ENCODE peak calls at places on chromosome 15, in eight cellular contexts. F is cerebellar cortex; K is mucosa of gallbladder; X is RCC 7860; O is lower lobe of right lung; Y is endothelial cell; U is activated T-cell treated with anti-CD3 and anti-CD28 coated beads, Interleukin-2, amount 50 U/mL, for 72 hours; R is fibroblast of the conjunctiva. C is an unnamed sample.

GRCh38 chr15:58393196-58393790 is 38.5 kb upstream of the LIPC start:
- DNase-seq in X (no peak), Y (no peak), R (no peak), O (no peak), F (no peak), U (no peak), K (no peak), C (no peak)

GRCh38 chr15:73081321-73081958 is 29.2 kb downstream of the NEO1 start:
- DNase-seq in U (peak), Y (no peak), K (peak), F (peak), O (no peak), X (peak), R (peak), C (peak)

GRCh38 chr15:93974804-93975481 is 256.4 kb upstream of the MCTP2 start:
- DNase-seq in X (no peak), O (no peak), F (peak), Y (peak), R (peak), K (no peak), U (no peak), C (peak)

GRCh38 chr15:56919708-56920637 is 1.5 kb downstream of the TCF12 start:
- DNase-seq in F (peak), O (peak), R (no peak), U (no peak), K (peak), Y (peak), X (peak), C (no peak)

GRCh38 chr15:81516461-81516860 is 142.4 kb upstream of the TMC3 start:
- DNase-seq in O (no peak), Y (no peak), F (no peak), U (no peak), X (no peak), K (no peak), R (no peak), C (no peak)

GRCh38 chr15:46652256-46652655 is 1017.4 kb downstream of the SQOR start:
- DNase-seq in K (no peak), X (no peak), R (no peak), O (no peak), F (no peak), U (no peak), Y (no peak), C (no peak)

GRCh38 chr15:40320409-40320808 is 3.1 kb upstream of the INAFM2 start:
- DNase-seq in U (no peak), X (no peak), R (no peak), O (no peak), K (no peak), F (peak), Y (no peak), C (no peak)

GRCh38 chr15:38012894-38013293 is 78.5 kb downstream of the TMCO5A start:
- DNase-seq in K (no peak), O (no peak), X (no peak), F (no peak), R (no peak), Y (no peak), U (no peak), C (no peak)

GRCh38 chr15:59294961-59295741 is 77.5 kb downstream of the MYO1E start:
- DNase-seq in R (peak), U (no peak), F (no peak), X (peak), K (no peak), O (no peak), Y (no peak), C (no peak)

GRCh38 chr15:27648359-27648758 is 450.8 kb downstream of the OCA2 start:
- DNase-seq in F (no peak), U (no peak), R (no peak), Y (no peak), K (no peak), O (no peak), X (no peak), C (peak)

GRCh38 chr15:52103217-52104207 is 9.1 kb downstream of the BCL2L10 start:
- DNase-seq in O (no peak), U (peak), Y (no peak), X (peak), F (no peak), K (peak), R (peak), C (no peak)